ENCODE peak calls at places on chromosomes 3 and 15, in four cellular contexts. J is endothelial cell of umbilical vein, Z is body of pancreas, W is Caco-2. A is an unnamed sample. For H3K4me1, the result is how much of the 10 kb centered on the place peaks cover.

GRCh38 chr3:55893045-55893664 is 406.0 kb upstream of the WNT5A start:
- DNase-seq in J (peak), Z (no peak), W (no peak), A (no peak)

GRCh38 chr3:161420746-161421145 is 49.4 kb upstream of the SPTSSB start:
- DNase-seq in J (peak), Z (no peak), W (peak), A (no peak)

GRCh38 chr3:149588909-149589308 is 68.9 kb downstream of the WWTR1 start:
- DNase-seq in J (no peak), Z (no peak), W (no peak), A (no peak)

GRCh38 chr15:44450172-44450571 is 22.7 kb downstream of the CTDSPL2 start:
- DNase-seq in J (no peak), Z (no peak), W (no peak), A (no peak)

GRCh38 chr15:45205192-45205591 is 17.4 kb upstream of the SHF start:
- DNase-seq in J (peak), Z (peak), W (peak), A (peak)

GRCh38 chr3:44950273-44950672 is 25.7 kb downstream of the ZDHHC3 start:
- DNase-seq in J (no peak), Z (no peak), W (no peak), A (no peak)

GRCh38 chr3:21405671-21406667 is 345.0 kb downstream of the ZNF385D start:
- DNase-seq in J (no peak), Z (no peak), W (no peak), A (peak)

GRCh38 chr3:126553284-126553811 is 5.4 kb downstream of the C3orf22 start:
- DNase-seq in J (no peak), Z (no peak), W (no peak), A (peak)

GRCh38 chr15:69742361-69742760 is 289.7 kb downstream of the RPLP1 start:
- DNase-seq in J (no peak), Z (no peak), W (no peak), A (no peak)

GRCh38 chr3:52311567-52312119 is 4.5 kb upstream of the DNAH1 start:
- DNase-seq in J (no peak), Z (no peak), W (no peak), A (no peak)

GRCh38 chr3:158402590-158402989 is 168.4 kb upstream of the MLF1 start:
- DNase-seq in J (no peak), Z (no peak), W (no peak), A (no peak)

GRCh38 chr15:33742807-33743206 is 225.5 kb upstream of the CHRM5 start:
- DNase-seq in J (no peak), Z (no peak), W (no peak), A (no peak)

GRCh38 chr15:39367591-39367990 is 213.3 kb upstream of the THBS1 start:
- DNase-seq in J (no peak), Z (no peak), W (no peak), A (no peak)

GRCh38 chr3:188434594-188434993 is 280.6 kb downstream of the LPP start:
- DNase-seq in J (no peak), Z (no peak), W (no peak), A (no peak)

GRCh38 chr3:188440563-188440962 is 286.6 kb downstream of the LPP start:
- DNase-seq in J (no peak), Z (no peak), W (no peak), A (no peak)

GRCh38 chr3:188435266-188435665 is 281.3 kb downstream of the LPP start:
- DNase-seq in J (no peak), Z (no peak), W (no peak), A (no peak)

GRCh38 chr3:188439080-188439479 is 285.1 kb downstream of the LPP start:
- DNase-seq in J (peak), Z (no peak), W (no peak), A (no peak)

GRCh38 chr3:188437921-188438320 is 284.0 kb downstream of the LPP start:
- DNase-seq in J (no peak), Z (no peak), W (no peak), A (no peak)
- H3K4me1 ChIP-seq in J (under half), Z (under half), W (under half), A (under half)

GRCh38 chr3:143201066-143201465 is 81.5 kb downstream of the CHST2 start:
- DNase-seq in J (no peak), Z (no peak), W (no peak), A (no peak)
- H3K4me1 ChIP-seq in J (under half), Z (under half), W (under half), A (under half)

GRCh38 chr15:64618138-64618537 is 157.3 kb downstream of the RBPMS2 start:
- DNase-seq in J (no peak), Z (no peak), W (no peak), A (no peak)
- H3K4me1 ChIP-seq in J (under half), Z (under half), W (under half), A (under half)

GRCh38 chr15:94287794-94288246 is 56.5 kb downstream of the MCTP2 start:
- DNase-seq in J (no peak), Z (no peak), W (no peak), A (no peak)
- H3K4me1 ChIP-seq in J (under half), Z (under half), W (under half), A (under half)

DNA sequence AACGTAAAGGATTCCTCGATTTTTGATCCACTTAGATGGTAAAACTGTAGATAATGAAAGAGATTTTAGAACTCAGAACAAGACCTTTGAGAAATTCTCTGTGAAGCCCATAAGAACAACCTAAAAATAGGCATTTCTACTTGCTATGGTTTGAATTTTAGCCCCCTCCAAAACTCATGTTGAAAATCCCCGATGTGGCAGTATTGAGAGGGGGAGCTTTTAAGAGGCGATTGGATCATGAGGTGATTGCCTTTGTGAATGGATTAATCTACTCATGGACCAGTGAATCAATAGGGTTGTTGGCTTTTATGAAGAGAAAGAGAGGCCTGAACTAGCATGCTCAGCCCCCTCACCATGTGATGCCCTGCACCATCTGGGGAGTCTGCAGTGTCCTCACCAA is 20.2 kb upstream of the AHSG start:
- DNase-seq in J (no peak), Z (no peak), W (no peak), A (no peak)
- H3K4me1 ChIP-seq in J (under half), Z (under half), W (half or more), A (under half)

GRCh38 chr3:11566478-11566877 is 77.2 kb downstream of the VGLL4 start:
- DNase-seq in J (no peak), Z (no peak), W (no peak), A (no peak)
- H3K4me1 ChIP-seq in J (half or more), Z (under half), W (under half), A (under half)

GRCh38 chr3:160009525-160009924 is 20.9 kb downstream of the IL12A start:
- DNase-seq in J (no peak), Z (no peak), W (no peak), A (no peak)
- H3K4me1 ChIP-seq in J (under half), Z (under half), W (under half), A (under half)

GRCh38 chr3:15345608-15346137 is 13.3 kb upstream of the SH3BP5 start:
- DNase-seq in J (no peak), Z (no peak), W (no peak), A (no peak)
- H3K4me1 ChIP-seq in J (under half), Z (under half), W (under half), A (under half)